ENCODE peak calls at places on chromosomes 3 and 15, in four cellular contexts. Q is HepG2, Y is SK-N-SH, L is GM12878. I is an unnamed sample.

GRCh38 chr3:50486219-50486888 is 17.1 kb downstream of the CACNA2D2 start:
- DNase-seq in Y (no peak), L (no peak), Q (no peak), I (no peak)

GRCh38 chr15:67064607-67065530 is 533 bp upstream of the SMAD3 start:
- DNase-seq in L (no peak), Y (no peak), Q (peak; percentile 67), I (peak; percentile 62)

GRCh38 chr15:75044258-75044878 is 21.0 kb downstream of the PPCDC start:
- DNase-seq in Q (no peak), L (no peak), Y (no peak), I (no peak)

GRCh38 chr3:148962513-148962912 is 28.8 kb upstream of the GYG1 start:
- DNase-seq in Q (peak; percentile 5), Y (no peak), L (no peak), I (peak; percentile 9)

GRCh38 chr15:73560501-73561117 is 72.6 kb downstream of the NPTN start:
- DNase-seq in Y (peak; percentile 42), L (peak; percentile 9), Q (peak; percentile 61), I (peak; percentile 24)

GRCh38 chr3:98589331-98589870 is 4.0 kb downstream of the CPOX start:
- DNase-seq in Y (no peak), Q (no peak), L (no peak), I (no peak)

GRCh38 chr3:177777699-177778098 is 580.4 kb upstream of the TBL1XR1 start:
- DNase-seq in Q (peak; percentile 52), Y (peak; percentile 52), L (peak; percentile 20), I (peak; percentile 75)

GRCh38 chr3:178083906-178084823 is 452.1 kb upstream of the KCNMB2 start:
- DNase-seq in Y (peak; percentile 42), L (no peak), Q (peak; percentile 10), I (peak; percentile 34)

GRCh38 chr3:195185574-195185973 is 85.4 kb downstream of the XXYLT1 start:
- DNase-seq in L (no peak), Y (no peak), Q (no peak), I (peak; percentile 47)

GRCh38 chr3:170690133-170690981 is 104.5 kb upstream of the SLC7A14 start:
- DNase-seq in Q (peak; percentile 18), L (no peak), Y (peak; percentile 72), I (peak; percentile 90)

GRCh38 chr3:32954506-32954905 is 3.1 kb downstream of the CCR4 start:
- DNase-seq in Q (no peak), L (no peak), Y (no peak), I (no peak)

GRCh38 chr3:143820466-143821221 is 27.6 kb downstream of the SLC9A9 start:
- DNase-seq in Y (no peak), L (no peak), Q (no peak), I (no peak)

GRCh38 chr3:197522881-197523342 is 32.9 kb downstream of the BDH1 start:
- DNase-seq in L (no peak), Y (no peak), Q (no peak), I (no peak)

GRCh38 chr15:70699873-70700272 is 63.5 kb downstream of the UACA start:
- DNase-seq in Y (no peak), Q (no peak), L (no peak), I (no peak)

GRCh38 chr3:57949779-57950618 is 58.2 kb upstream of the FLNB start:
- DNase-seq in L (no peak), Y (no peak), Q (peak; percentile 38), I (no peak)

GRCh38 chr15:20348900-20349773 is 192.5 kb downstream of the GOLGA6L6 start:
- DNase-seq in Q (no peak), Y (no peak), L (no peak), I (no peak)

GRCh38 chr3:197748597-197749314 is 927 bp upstream of the FYTTD1 start:
- DNase-seq in L (no peak), Q (no peak), Y (no peak), I (no peak)

GRCh38 chr15:70810916-70811578 is 42.9 kb downstream of the LARP6 start:
- DNase-seq in Q (no peak), L (no peak), Y (no peak), I (no peak)

GRCh38 chr3:38354588-38355344 is 8.2 kb downstream of the XYLB start:
- DNase-seq in Q (no peak), Y (no peak), L (no peak), I (no peak)

GRCh38 chr3:160448845-160449659 is 534 bp downstream of the TRIM59 start:
- DNase-seq in L (no peak), Y (peak; percentile 37), Q (no peak), I (no peak)

GRCh38 chr3:194045919-194046318 is 90.0 kb upstream of the HES1 start:
- DNase-seq in Y (no peak), L (no peak), Q (no peak), I (no peak)

GRCh38 chr3:160106905-160107861 is 118.0 kb upstream of the C3orf80 start:
- DNase-seq in Y (no peak), L (no peak), Q (peak; percentile 98), I (no peak)

GRCh38 chr3:195416795-195417194 is 26.0 kb downstream of the ACAP2 start:
- DNase-seq in Q (no peak), L (no peak), Y (no peak), I (no peak)

GRCh38 chr3:178629430-178630178 is 93.4 kb downstream of the KCNMB2 start:
- DNase-seq in Y (no peak), L (no peak), Q (no peak), I (no peak)

GRCh38 chr15:25736451-25736850 is 126.7 kb downstream of the ATP10A start:
- DNase-seq in Y (no peak), Q (no peak), L (no peak), I (no peak)

GRCh38 chr15:86445750-86446149 is 366.1 kb downstream of the AGBL1 start:
- DNase-seq in Q (no peak), L (no peak), Y (no peak), I (no peak)

GRCh38 chr3:54706783-54707182 is 221.1 kb downstream of the LRTM1 start:
- DNase-seq in Y (no peak), L (no peak), Q (no peak), I (no peak)

GRCh38 chr15:38205502-38206235 is 47.0 kb upstream of the SPRED1 start:
- DNase-seq in Y (no peak), Q (no peak), L (no peak), I (no peak)

GRCh38 chr3:50605901-50606326 is 5.7 kb downstream of the CISH start:
- DNase-seq in Q (no peak), Y (no peak), L (no peak), I (no peak)

DNA sequence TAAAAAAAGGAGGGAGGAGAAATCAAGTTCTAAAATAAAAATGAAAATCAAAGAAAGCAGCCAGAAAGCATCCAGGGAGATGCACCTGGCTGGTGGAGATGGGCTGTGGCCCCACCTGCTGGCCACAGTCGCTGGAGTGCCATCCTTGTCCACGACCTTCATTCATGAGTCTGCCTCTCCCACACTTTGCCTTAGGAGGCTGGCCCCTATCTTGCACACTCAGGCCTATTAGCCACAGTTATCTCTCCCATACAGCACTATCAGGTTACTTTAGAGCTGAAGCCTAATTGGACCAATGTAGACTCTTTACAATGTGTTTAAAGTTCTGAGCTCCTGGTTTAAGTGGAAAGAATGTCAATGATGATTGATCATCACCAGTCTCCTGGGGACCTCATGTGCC is 392.0 kb upstream of the RORA start:
- DNase-seq in Y (peak; percentile 61), Q (peak; percentile 6), L (no peak), I (peak; percentile 82)
- TF ChIP-seq YY1 in Y (no peak), Q (no peak), L (no peak), I (no peak)

GRCh38 chr3:150825192-150825915 is 62.4 kb upstream of the SIAH2 start:
- DNase-seq in Y (no peak), Q (no peak), L (no peak), I (no peak)
- TF ChIP-seq MXI1 in Y (no peak), Q (no peak), L (no peak), I (no peak)

DNA sequence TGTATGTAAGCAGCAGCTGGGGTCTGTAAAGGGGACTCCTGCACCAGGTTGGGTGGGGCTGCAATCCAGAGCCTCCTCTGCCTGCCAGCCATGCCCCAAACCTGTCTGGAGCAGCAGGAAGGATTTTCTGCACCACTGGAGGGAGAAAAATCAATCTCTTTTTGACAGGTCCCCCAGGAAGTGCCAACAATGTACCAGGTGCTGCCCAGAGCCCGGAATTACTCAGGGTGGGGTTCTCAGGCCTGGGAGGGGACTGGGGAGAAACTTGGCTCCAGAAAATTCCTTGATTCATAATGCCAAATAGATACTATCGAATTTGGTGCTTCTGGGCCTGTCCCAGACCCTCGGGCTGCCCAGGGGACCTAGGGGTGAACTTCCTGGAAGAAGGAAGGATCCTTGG is 52.6 kb downstream of the WNT7A start:
- DNase-seq in Y (no peak), Q (no peak), L (no peak), I (no peak)
- TF ChIP-seq YY1 in Y (no peak), Q (no peak), L (no peak), I (no peak)

DNA sequence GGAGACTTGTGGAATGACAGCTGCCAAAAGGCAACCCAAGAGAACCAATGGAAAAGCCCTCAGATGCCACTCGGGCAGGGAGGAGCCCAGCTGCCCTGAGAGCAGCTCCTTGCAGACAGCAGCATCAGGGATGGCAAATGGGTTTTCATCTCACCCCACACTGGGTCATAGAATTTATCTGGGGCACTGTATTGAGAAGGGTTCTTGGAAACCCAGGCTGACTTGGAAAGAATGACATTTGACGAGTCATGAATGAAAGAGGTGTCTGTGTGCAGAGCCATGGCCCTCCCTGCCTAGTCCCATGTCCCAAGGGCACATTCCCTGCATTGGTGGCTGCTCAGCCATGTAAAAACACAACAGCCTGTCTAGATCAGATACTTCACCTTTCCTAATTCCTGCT is 157.9 kb upstream of the BHLHE40 start:
- DNase-seq in Q (peak; percentile 2), L (no peak), Y (no peak), I (no peak)
- TF ChIP-seq MXI1 in Q (no peak), L (no peak), Y (no peak), I (no peak)

GRCh38 chr15:60389261-60390077 is 8.3 kb downstream of the ANXA2 start:
- DNase-seq in Q (no peak), L (peak; percentile 42), Y (no peak), I (no peak)
- TF ChIP-seq YY1 in Q (no peak), L (no peak), Y (no peak), I (no peak)